ENCODE peak calls at places on chromosomes 12 and 14, in six cellular contexts. Z, H, S, U, F and W are unnamed samples.

GRCh38 chr14:67768219-67768618 is 48.2 kb downstream of the ZFYVE26 start:
- DNase-seq in Z (no peak), H (no peak), S (no peak), U (no peak), F (no peak), W (no peak)

GRCh38 chr14:23299558-23299957 is 3.1 kb downstream of the PPP1R3E start:
- DNase-seq in Z (no peak), H (no peak), S (peak), U (peak), F (no peak), W (no peak)

GRCh38 chr12:132899033-132899432 is 11.6 kb upstream of the CHFR start:
- DNase-seq in Z (no peak), H (no peak), S (no peak), U (no peak), F (no peak), W (no peak)

GRCh38 chr12:64173456-64173855 is 48.6 kb downstream of the KICS2 start:
- DNase-seq in Z (no peak), H (no peak), S (no peak), U (peak), F (no peak), W (no peak)

GRCh38 chr12:2682301-2683282 is 112.2 kb upstream of the FKBP4 start:
- DNase-seq in Z (no peak), H (peak), S (peak), U (peak), F (no peak), W (peak)

GRCh38 chr12:111953455-111953854 is 59.5 kb downstream of the TMEM116 start:
- DNase-seq in Z (no peak), H (no peak), S (peak), U (no peak), F (no peak), W (no peak)

GRCh38 chr14:54267172-54267571 is 129.6 kb upstream of the CDKN3 start:
- DNase-seq in Z (no peak), H (no peak), S (no peak), U (no peak), F (peak), W (no peak)

GRCh38 chr14:71645656-71646055 is 286.6 kb upstream of the RGS6 start:
- DNase-seq in Z (no peak), H (no peak), S (no peak), U (no peak), F (no peak), W (no peak)

GRCh38 chr14:53093206-53093605 is 59.9 kb downstream of the DDHD1 start:
- DNase-seq in Z (no peak), H (no peak), S (no peak), U (no peak), F (no peak), W (no peak)

GRCh38 chr12:15966426-15966825 is 55.3 kb downstream of the DERA start:
- DNase-seq in Z (no peak), H (no peak), S (no peak), U (no peak), F (no peak), W (no peak)

GRCh38 chr14:22231022-22231421 is 358.0 kb downstream of the DAD1 start:
- DNase-seq in Z (no peak), H (no peak), S (no peak), U (no peak), F (no peak), W (no peak)

GRCh38 chr14:103692159-103692558 is 23.1 kb downstream of the XRCC3 start:
- DNase-seq in Z (no peak), H (no peak), S (no peak), U (no peak), F (peak), W (no peak)

GRCh38 chr12:29754235-29755189 is 29.2 kb downstream of the TMTC1 start:
- DNase-seq in Z (no peak), H (no peak), S (no peak), U (no peak), F (no peak), W (no peak)

GRCh38 chr12:52203126-52203921 is 11.5 kb upstream of the KRT80 start:
- DNase-seq in Z (no peak), H (peak), S (peak), U (peak), F (no peak), W (peak)

GRCh38 chr12:92608418-92609091 is 94.2 kb upstream of the PLEKHG7 start:
- DNase-seq in Z (no peak), H (peak), S (peak), U (peak), F (peak), W (peak)

GRCh38 chr14:93036652-93037341 is 78.9 kb downstream of the ITPK1 start:
- DNase-seq in Z (no peak), H (no peak), S (peak), U (no peak), F (no peak), W (no peak)

GRCh38 chr12:116977465-116978380 is 67.0 kb downstream of the FBXW8 start:
- DNase-seq in Z (no peak), H (no peak), S (no peak), U (no peak), F (peak), W (no peak)

GRCh38 chr12:65823481-65824313 is 586 bp upstream of the HMGA2 start:
- DNase-seq in Z (no peak), H (peak), S (peak), U (no peak), F (no peak), W (peak)

GRCh38 chr12:122265433-122265832 is 861 bp downstream of the VPS33A start:
- DNase-seq in Z (no peak), H (no peak), S (no peak), U (peak), F (no peak), W (no peak)

GRCh38 chr12:131131808-131132117 is 178.1 kb downstream of the ADGRD1 start:
- DNase-seq in Z (no peak), H (no peak), S (no peak), U (no peak), F (no peak), W (no peak)

GRCh38 chr14:57871487-57872080 is 5.7 kb upstream of the SLC35F4 start:
- DNase-seq in Z (no peak), H (peak), S (peak), U (peak), F (peak), W (peak)

GRCh38 chr12:99057670-99058069 is 412.6 kb downstream of the APAF1 start:
- DNase-seq in Z (no peak), H (no peak), S (no peak), U (no peak), F (no peak), W (no peak)

GRCh38 chr14:71246539-71246938 is 339.3 kb downstream of the PCNX1 start:
- DNase-seq in Z (no peak), H (no peak), S (no peak), U (no peak), F (no peak), W (no peak)

GRCh38 chr12:96786808-96787207 is 120.2 kb upstream of the NEDD1 start:
- DNase-seq in Z (no peak), H (no peak), S (no peak), U (no peak), F (no peak), W (no peak)

GRCh38 chr14:68622856-68623255 is 170.0 kb downstream of the ZFP36L1 start:
- DNase-seq in Z (no peak), H (no peak), S (no peak), U (no peak), F (peak), W (no peak)

GRCh38 chr12:127083028-127083949 is 1183.7 kb upstream of the TMEM132C start:
- DNase-seq in Z (no peak), H (peak), S (peak), U (peak), F (peak), W (peak)

DNA sequence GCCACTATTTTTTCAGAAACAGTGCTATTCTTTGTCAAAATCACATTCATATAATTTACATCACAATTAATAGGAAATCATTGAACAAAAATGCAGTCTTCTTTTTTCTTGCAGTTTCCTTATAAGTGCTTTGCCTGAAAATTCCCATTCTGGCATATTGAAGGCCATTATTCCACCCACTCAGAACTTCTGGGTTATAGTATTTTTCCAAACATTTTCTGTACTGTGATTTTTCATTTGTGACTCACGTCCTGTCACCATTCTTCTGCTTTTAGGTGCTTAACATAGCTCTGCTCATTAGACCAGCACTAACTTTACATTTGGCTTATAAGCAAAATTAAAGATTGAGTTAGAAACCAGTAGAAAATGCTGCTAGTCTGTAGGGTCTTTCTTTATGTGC is 241.0 kb upstream of the NPAS3 start:
- DNase-seq in Z (no peak), H (no peak), S (no peak), U (no peak), F (no peak), W (no peak)
- TF ChIP-seq RAD21 in Z (no peak), H (no peak), S (no peak), U (no peak), F (no peak), W (no peak)

DNA sequence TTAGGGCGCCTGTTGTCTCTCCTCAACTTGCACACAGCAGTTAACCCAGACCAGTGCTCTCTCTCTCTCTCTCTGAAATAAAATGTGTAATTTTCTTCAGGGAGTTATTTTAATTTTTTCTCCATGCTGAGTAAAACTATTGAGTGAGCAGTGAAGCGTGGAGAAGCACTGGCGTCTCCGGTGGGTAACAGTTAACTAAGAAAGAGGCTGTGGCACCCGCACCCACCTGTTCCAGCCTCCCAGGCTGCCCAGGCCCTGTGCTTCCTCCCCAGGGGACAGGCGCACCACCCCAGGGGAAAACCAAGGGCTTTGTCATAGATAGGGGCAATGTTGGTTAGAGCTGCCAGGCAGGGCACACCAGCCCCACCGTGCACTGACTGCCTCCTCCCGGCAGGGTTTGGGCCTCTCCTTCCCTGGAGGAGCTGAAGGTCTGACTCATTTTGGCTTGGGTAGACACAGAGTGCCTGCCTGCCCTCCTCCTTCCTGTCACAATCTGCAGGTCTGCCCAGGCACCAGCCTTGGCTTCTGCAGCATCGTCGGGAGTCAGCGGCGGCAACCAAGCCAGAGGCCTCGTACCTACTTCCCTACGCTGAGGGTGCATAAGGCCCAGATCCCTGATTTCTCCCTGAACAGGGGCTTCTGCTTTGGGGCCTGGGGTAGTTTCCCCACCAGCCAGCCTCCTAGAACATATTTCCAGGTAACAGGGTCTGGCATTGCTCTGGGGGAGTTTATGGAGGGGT is 3.9 kb downstream of the HOXC5 start:
- DNase-seq in Z (no peak), H (no peak), S (no peak), U (no peak), F (no peak), W (no peak)
- TF ChIP-seq YY1 in Z (no peak), H (no peak), S (no peak), U (no peak), F (no peak), W (no peak)

GRCh38 chr12:44464180-44464579 is 411.9 kb downstream of the NELL2 start:
- DNase-seq in Z (peak), H (no peak), S (no peak), U (no peak), F (no peak), W (no peak)

GRCh38 chr12:44462729-44463128 is 413.4 kb downstream of the NELL2 start:
- DNase-seq in Z (no peak), H (no peak), S (no peak), U (no peak), F (no peak), W (no peak)

GRCh38 chr12:44459569-44459968 is 416.5 kb downstream of the NELL2 start:
- DNase-seq in Z (no peak), H (no peak), S (no peak), U (no peak), F (no peak), W (no peak)

DNA sequence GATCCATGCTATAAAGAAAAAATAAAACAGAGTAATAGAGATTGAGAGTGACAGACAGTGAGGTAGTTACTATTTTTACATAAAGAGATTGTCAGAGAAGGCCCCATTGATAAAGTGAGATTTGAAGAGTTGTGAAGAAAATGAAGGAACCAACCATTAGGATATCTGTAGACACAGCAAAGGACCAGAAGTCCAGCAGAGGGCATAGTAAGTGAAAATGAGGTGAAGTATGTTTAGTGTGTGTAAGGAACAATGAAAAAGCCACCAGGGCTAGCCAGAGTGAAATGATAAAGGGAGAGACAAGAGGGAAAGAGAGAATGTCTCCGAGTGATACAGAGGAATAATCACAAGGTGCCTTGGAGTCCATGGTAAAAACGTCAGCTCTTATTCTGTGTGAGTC is 411.0 kb downstream of the NELL2 start:
- DNase-seq in Z (no peak), H (no peak), S (no peak), U (no peak), F (no peak), W (peak)
- TF ChIP-seq CTCF in Z (peak), H (peak), S (peak), U (no peak), F (no peak), W (peak)

GRCh38 chr12:31876568-31877424 is 82.4 kb upstream of the RESF1 start:
- DNase-seq in Z (no peak), H (no peak), S (no peak), U (no peak), F (no peak), W (no peak)
- TF ChIP-seq RAD21 in Z (no peak), H (no peak), S (no peak), U (no peak), F (no peak), W (no peak)